ENCODE peak calls at places on chromosome 18, in ten cellular contexts. G is upper lobe of right lung, A is fibroblast of lung, V is transverse colon, C is dorsolateral prefrontal cortex, K is thyroid gland, B is WERI-Rb-1, N is colonic mucosa, Q is MM.1S, S is astrocyte. D is an unnamed sample.

GRCh38 chr18:35289293-35290069 is 548 bp downstream of the ZSCAN30 start:
- DNase-seq in K (peak), S (no peak), G (peak), Q (no peak), B (no peak), A (peak), N (peak), C (no peak), V (peak), D (no peak)

GRCh38 chr18:22813648-22814328 is 119.3 kb upstream of the RBBP8 start:
- DNase-seq in B (peak), A (peak), G (no peak), K (no peak), V (no peak), S (peak), C (no peak), Q (peak), N (no peak), D (no peak)

GRCh38 chr18:62258606-62259005 is 66.5 kb upstream of the TNFRSF11A start:
- DNase-seq in N (no peak), B (no peak), C (no peak), S (no peak), G (no peak), Q (no peak), K (no peak), A (no peak), V (no peak), D (no peak)

GRCh38 chr18:7541835-7542234 is 25.3 kb upstream of the PTPRM start:
- DNase-seq in A (no peak), N (no peak), B (no peak), K (no peak), G (no peak), S (no peak), V (no peak), Q (no peak), C (no peak), D (no peak)

GRCh38 chr18:449374-449773 is 51.1 kb downstream of the COLEC12 start:
- DNase-seq in C (no peak), N (no peak), G (peak), B (peak), S (no peak), V (no peak), Q (no peak), A (no peak), K (no peak), D (no peak)

GRCh38 chr18:42363446-42363845 is 408.4 kb downstream of the PIK3C3 start:
- DNase-seq in K (no peak), S (no peak), G (no peak), A (no peak), V (no peak), N (no peak), B (peak), C (no peak), Q (no peak), D (no peak)

GRCh38 chr18:11245889-11246288 is 96.5 kb upstream of the PIEZO2 start:
- DNase-seq in Q (no peak), N (no peak), A (peak), S (no peak), V (no peak), C (no peak), K (no peak), G (no peak), B (no peak), D (no peak)

GRCh38 chr18:61528961-61529360 is 195.7 kb downstream of the CDH20 start:
- DNase-seq in K (no peak), Q (no peak), G (no peak), V (no peak), B (peak), S (peak), N (no peak), A (no peak), C (no peak), D (no peak)

GRCh38 chr18:35775887-35776286 is 194.3 kb downstream of the GALNT1 start:
- DNase-seq in V (no peak), C (no peak), Q (no peak), G (no peak), S (peak), A (peak), K (no peak), B (no peak), N (no peak), D (no peak)

GRCh38 chr18:654601-655000 is 2.9 kb upstream of the TYMS start:
- DNase-seq in Q (no peak), G (no peak), C (no peak), N (no peak), B (no peak), K (no peak), V (no peak), S (no peak), A (no peak), D (no peak)

GRCh38 chr18:9181275-9181674 is 44.7 kb downstream of the ANKRD12 start:
- DNase-seq in B (no peak), V (no peak), A (no peak), G (no peak), K (no peak), S (no peak), N (no peak), Q (no peak), C (no peak), D (no peak)

GRCh38 chr18:6979954-6980353 is 137.6 kb downstream of the LAMA1 start:
- DNase-seq in B (no peak), G (no peak), A (no peak), V (no peak), Q (no peak), C (no peak), K (no peak), S (no peak), N (no peak), D (no peak)

GRCh38 chr18:74116628-74117554 is 30.7 kb downstream of the FBXO15 start:
- DNase-seq in B (no peak), Q (peak), N (no peak), K (no peak), C (no peak), V (peak), A (peak), S (peak), G (no peak), D (no peak)

GRCh38 chr18:8987250-8987649 is 115.2 kb upstream of the NDUFV2 start:
- DNase-seq in G (no peak), N (no peak), Q (no peak), C (no peak), K (no peak), S (peak), A (no peak), V (no peak), B (peak), D (no peak)

GRCh38 chr18:75408554-75409506 is 18.7 kb downstream of the SMIM21 start:
- DNase-seq in N (no peak), S (peak), B (no peak), C (no peak), G (no peak), K (no peak), Q (no peak), A (peak), V (no peak), D (no peak)

GRCh38 chr18:15165048-15165447 is 417.1 kb downstream of the ANKRD30B start:
- DNase-seq in A (no peak), V (no peak), C (no peak), G (no peak), B (no peak), S (no peak), K (no peak), Q (no peak), N (no peak), D (peak)

GRCh38 chr18:34971313-34971712 is 69.9 kb upstream of the MAPRE2 start:
- DNase-seq in G (no peak), K (no peak), S (peak), N (no peak), C (no peak), V (no peak), B (no peak), Q (no peak), A (peak), D (no peak)

GRCh38 chr18:55251186-55251995 is 292.1 kb upstream of the CCDC68 start:
- DNase-seq in K (no peak), B (no peak), V (no peak), A (no peak), C (no peak), Q (no peak), N (peak), S (peak), G (no peak), D (no peak)

GRCh38 chr18:7946724-7947377 is 379.7 kb downstream of the PTPRM start:
- DNase-seq in N (peak), V (peak), K (peak), S (peak), G (no peak), A (peak), B (no peak), C (no peak), Q (no peak), D (no peak)

GRCh38 chr18:36392888-36393287 is 95.4 kb downstream of the FHOD3 start:
- DNase-seq in Q (no peak), K (no peak), V (no peak), A (no peak), N (no peak), S (no peak), C (no peak), G (no peak), B (no peak), D (peak)

GRCh38 chr18:70522183-70522582 is 233.3 kb downstream of the SOCS6 start:
- DNase-seq in S (no peak), B (no peak), Q (no peak), A (no peak), V (no peak), G (no peak), N (no peak), K (no peak), C (no peak), D (no peak)

GRCh38 chr18:11392974-11393373 is 216.4 kb upstream of the SLC35G4 start:
- DNase-seq in C (no peak), K (no peak), G (no peak), S (no peak), A (no peak), B (no peak), N (no peak), V (no peak), Q (no peak), D (no peak)

GRCh38 chr18:66754335-66754734 is 150.4 kb upstream of the CDH19 start:
- DNase-seq in K (no peak), B (no peak), Q (no peak), A (no peak), V (no peak), G (no peak), C (no peak), N (no peak), S (no peak), D (no peak)

GRCh38 chr18:65725421-65726050 is 25.3 kb upstream of the CDH7 start:
- DNase-seq in K (peak), G (peak), S (no peak), B (peak), Q (peak), A (no peak), V (peak), N (peak), C (no peak), D (no peak)

GRCh38 chr18:3510896-3511295 is 60.9 kb downstream of the TGIF1 start:
- DNase-seq in N (no peak), K (no peak), S (no peak), B (no peak), G (no peak), A (no peak), C (no peak), V (no peak), Q (no peak), D (no peak)

GRCh38 chr18:63363951-63364350 is 3.1 kb downstream of the KDSR start:
- DNase-seq in C (no peak), G (no peak), A (no peak), Q (no peak), B (no peak), S (no peak), V (no peak), N (no peak), K (no peak), D (no peak)

GRCh38 chr18:63578357-63578958 is 8.7 kb upstream of the SERPINB13 start:
- DNase-seq in C (no peak), K (peak), G (no peak), A (peak), B (peak), S (no peak), V (no peak), N (peak), Q (peak), D (no peak)

GRCh38 chr18:76491801-76492668 is 3.0 kb downstream of the ZNF516 start:
- DNase-seq in S (peak), Q (no peak), C (no peak), B (peak), N (peak), K (peak), G (peak), V (peak), A (peak), D (no peak)

GRCh38 chr18:68402784-68403183 is 312.1 kb downstream of the TMX3 start:
- DNase-seq in C (no peak), G (no peak), Q (no peak), V (no peak), K (no peak), N (no peak), B (no peak), A (no peak), S (no peak), D (no peak)

GRCh38 chr18:62324917-62325805 is at the start of gene TNFRSF11A:
- DNase-seq in N (peak), A (no peak), B (peak), V (peak), Q (peak), G (peak), K (peak), C (no peak), S (no peak), D (no peak)

GRCh38 chr18:25935356-25935755 is 155.1 kb downstream of the SS18 start:
- DNase-seq in V (no peak), G (no peak), B (no peak), Q (no peak), S (no peak), N (no peak), K (no peak), A (no peak), C (no peak), D (no peak)

GRCh38 chr18:72965616-72966015 is 97.8 kb upstream of the NETO1 start:
- DNase-seq in C (no peak), N (no peak), A (no peak), Q (no peak), V (no peak), K (no peak), S (no peak), B (no peak), G (no peak), D (no peak)

GRCh38 chr18:21571763-21572162 is 28.7 kb downstream of the ESCO1 start:
- DNase-seq in B (no peak), K (no peak), S (peak), N (no peak), G (no peak), A (peak), C (no peak), Q (no peak), V (no peak), D (no peak)

GRCh38 chr18:48029296-48029986 is 99.0 kb upstream of the SMAD2 start:
- DNase-seq in V (no peak), N (no peak), S (no peak), A (no peak), K (no peak), G (peak), Q (no peak), C (no peak), B (no peak), D (no peak)
- H3K4me3 ChIP-seq in V (no peak), N (no peak), S (no peak), A (no peak), K (no peak), G (no peak), Q (no peak), C (no peak), B (no peak), D (no peak)

GRCh38 chr18:56312554-56312953 is 325.8 kb downstream of the TXNL1 start:
- DNase-seq in G (no peak), Q (no peak), N (no peak), A (no peak), C (no peak), K (no peak), B (no peak), S (no peak), V (no peak), D (no peak)
- H3K27ac ChIP-seq in G (no peak), Q (no peak), N (no peak), A (no peak), C (no peak), K (no peak), B (no peak), S (no peak), V (no peak), D (no peak)

GRCh38 chr18:58195278-58195721 is 151.3 kb downstream of the NEDD4L start:
- DNase-seq in V (peak), S (no peak), A (no peak), B (no peak), G (peak), K (peak), Q (no peak), C (no peak), N (peak), D (no peak)

GRCh38 chr18:58196164-58196563 is 152.1 kb downstream of the NEDD4L start:
- DNase-seq in G (no peak), K (no peak), S (peak), N (peak), C (no peak), Q (no peak), A (no peak), V (no peak), B (no peak), D (no peak)

GRCh38 chr18:58201268-58201667 is 157.2 kb downstream of the NEDD4L start:
- DNase-seq in V (no peak), G (no peak), K (no peak), A (no peak), S (no peak), Q (no peak), C (no peak), N (peak), B (no peak), D (no peak)

GRCh38 chr18:58194028-58194427 is 150.0 kb downstream of the NEDD4L start:
- DNase-seq in G (no peak), V (no peak), C (no peak), S (no peak), K (no peak), Q (no peak), B (peak), N (peak), A (no peak), D (no peak)

DNA sequence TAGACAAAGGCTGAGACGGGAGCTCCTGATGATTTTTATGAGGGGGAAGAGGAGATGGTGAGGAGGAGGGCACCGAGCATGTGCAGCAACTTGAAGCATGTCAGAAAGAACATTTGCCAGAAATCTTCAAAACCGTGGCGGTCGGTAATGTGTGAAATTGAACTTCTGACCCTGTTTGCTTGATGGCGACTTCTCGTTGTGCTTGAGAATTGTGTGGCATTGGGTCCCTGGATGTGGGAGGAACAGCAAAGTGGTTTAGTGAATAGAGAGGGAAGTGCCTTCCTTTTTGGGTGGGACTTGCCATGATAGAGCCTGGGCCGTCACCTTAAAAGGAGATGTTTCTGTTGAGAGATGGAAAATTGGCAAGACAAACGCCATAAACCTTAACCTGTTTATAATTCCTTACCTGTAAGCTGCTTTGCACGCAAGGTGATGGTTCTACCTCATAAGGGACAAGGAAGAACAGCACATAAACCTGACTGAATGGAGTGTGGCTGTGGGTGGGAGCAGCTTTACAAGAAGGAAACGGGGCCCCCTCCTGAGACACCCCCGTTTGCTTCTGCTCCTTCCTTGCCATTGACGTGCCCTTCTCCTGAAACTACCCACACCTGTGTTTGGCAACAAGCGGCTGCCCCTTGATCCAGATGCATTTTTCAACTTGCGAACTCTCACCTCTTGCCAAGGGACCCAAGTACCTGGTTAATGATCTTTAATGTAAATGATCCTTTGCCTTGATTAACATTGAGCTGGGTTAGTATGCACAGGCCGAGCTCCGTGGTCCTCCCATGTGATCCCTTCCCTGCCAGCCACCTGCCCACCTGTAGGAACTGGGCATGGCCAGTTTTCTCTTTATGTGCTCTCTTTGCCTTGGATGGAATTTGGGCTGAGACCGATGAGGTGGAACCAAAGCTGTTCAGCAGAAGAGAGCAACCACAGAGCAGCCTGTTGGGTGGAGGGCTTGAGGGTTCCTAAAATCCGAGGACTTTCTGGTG is 153.2 kb downstream of the NEDD4L start:
- DNase-seq in S (no peak), G (no peak), Q (no peak), A (no peak), N (peak), C (no peak), V (peak), B (no peak), K (peak), D (no peak)
- TF ChIP-seq CTCF in S (no peak), G (no peak), Q (no peak), A (no peak), N (no peak), C (no peak), V (no peak), B (no peak), K (no peak), D (no peak)

DNA sequence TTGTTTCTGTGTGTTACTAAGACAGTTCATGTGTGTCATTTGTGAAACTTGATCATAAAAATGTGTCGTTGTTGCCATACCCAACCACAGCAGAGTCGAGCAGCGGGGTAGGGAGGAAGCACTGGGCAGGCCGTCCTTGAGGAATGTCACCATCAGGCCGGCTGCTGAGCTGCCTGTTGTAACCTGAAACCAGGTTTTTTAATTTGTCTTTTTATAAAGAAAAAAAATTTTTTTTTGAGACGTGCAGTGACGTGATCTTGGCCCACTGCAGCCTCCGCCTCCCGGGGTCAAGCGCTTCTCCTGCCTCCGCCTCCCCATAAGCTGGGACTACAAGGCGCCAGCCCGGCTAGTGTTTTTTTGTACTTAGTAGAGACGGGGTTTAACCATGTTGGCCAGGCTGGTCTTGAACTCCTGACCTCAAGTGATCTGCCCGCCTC is 580 bp upstream of the TXNL4A start:
- DNase-seq in B (peak), K (peak), A (peak), C (no peak), N (no peak), Q (no peak), G (peak), V (peak), S (peak), D (no peak)
- H3K4me3 ChIP-seq in B (peak), K (peak), A (peak), C (peak), N (peak), Q (peak), G (peak), V (peak), S (peak), D (peak)

D was measured in coronary artery.